ENCODE peak calls at places on chromosomes 4 and X, in seven cellular contexts. Z is HCT116; B is neural crest cell; U is activated CD4-positive, alpha-beta T cell treated with anti-CD3 and anti-CD28 coated beads, Interleukin-2, amount 10 ng/mL, durations not matched to agents 7 days and 5 days; L is substantia nigra; J is activated gamma-delta T cell; O is activated T-helper 1 cell treated with anti-CD3 and anti-CD28 coated beads, Interleukin-2, amount 50 U/mL, for 16 hours. D is an unnamed sample.

GRCh38 chr4:118758293-118758692 is 73.1 kb downstream of the METTL14 start:
- DNase-seq in J (no peak), Z (no peak), L (no peak), O (no peak), B (no peak), U (no peak), D (no peak)

GRCh38 chr4:138003248-138003647 is 238.9 kb downstream of the SLC7A11 start:
- DNase-seq in B (no peak), J (no peak), Z (no peak), O (no peak), U (no peak), L (no peak), D (no peak)

GRCh38 chr4:127988638-127989037 is 23.4 kb downstream of the ABHD18 start:
- DNase-seq in L (no peak), Z (no peak), B (no peak), J (no peak), O (no peak), U (no peak), D (no peak)

GRCh38 chr4:189785257-189785656 is 155.4 kb upstream of the FRG1 start:
- DNase-seq in O (no peak), B (no peak), U (no peak), J (no peak), L (no peak), Z (no peak), D (no peak)

GRCh38 chrX:104641176-104641575 is 75.2 kb downstream of the IL1RAPL2 start:
- DNase-seq in J (no peak), L (no peak), B (no peak), O (no peak), U (no peak), Z (no peak), D (no peak)

GRCh38 chrX:10045327-10046000 is 78.3 kb downstream of the CLDN34 start:
- DNase-seq in U (no peak), J (no peak), L (no peak), O (no peak), Z (no peak), B (no peak), D (no peak)

GRCh38 chr4:23972202-23972601 is 82.4 kb upstream of the PPARGC1A start:
- DNase-seq in B (no peak), L (no peak), J (no peak), Z (no peak), U (no peak), O (no peak), D (no peak)

GRCh38 chr4:26220704-26221103 is 100.1 kb upstream of the RBPJ start:
- DNase-seq in L (no peak), B (no peak), J (no peak), O (no peak), Z (no peak), U (no peak), D (no peak)

GRCh38 chr4:25926473-25926872 is 12.5 kb downstream of the SMIM20 start:
- DNase-seq in Z (no peak), J (no peak), U (no peak), B (no peak), O (no peak), L (no peak), D (no peak)

GRCh38 chr4:72107456-72107855 is 75.7 kb downstream of the NPFFR2 start:
- DNase-seq in L (no peak), B (no peak), Z (no peak), J (no peak), U (no peak), O (no peak), D (no peak)

GRCh38 chr4:2725380-2725779 is 30.8 kb downstream of the TNIP2 start:
- DNase-seq in U (no peak), L (no peak), Z (no peak), J (no peak), O (no peak), B (no peak), D (no peak)

GRCh38 chrX:109624641-109625311 is at the start of gene KCNE5:
- DNase-seq in B (peak; percentile 67), U (no peak), Z (no peak), J (peak; percentile 5), L (no peak), O (no peak), D (no peak)

GRCh38 chr4:132386130-132386529 is 763.0 kb upstream of the PCDH10 start:
- DNase-seq in B (no peak), L (no peak), O (no peak), Z (no peak), J (no peak), U (no peak), D (no peak)

GRCh38 chrX:11890843-11891514 is 132.9 kb downstream of the MSL3 start:
- DNase-seq in J (peak; percentile 3), L (no peak), Z (no peak), O (no peak), U (no peak), B (no peak), D (no peak)

GRCh38 chr4:56460085-56460484 is 7.3 kb upstream of the SRP72 start:
- DNase-seq in Z (no peak), B (no peak), O (no peak), L (no peak), U (no peak), J (no peak), D (no peak)

GRCh38 chr4:88003261-88003660 is 4.2 kb upstream of the PKD2 start:
- DNase-seq in J (no peak), L (no peak), O (no peak), Z (no peak), U (no peak), B (no peak), D (no peak)

GRCh38 chr4:80184053-80184790 is 13.1 kb upstream of the PRDM8 start:
- DNase-seq in J (peak; percentile 77), L (peak; percentile 7), Z (peak; percentile 48), B (peak; percentile 84), O (peak; percentile 90), U (peak; percentile 91), D (peak; percentile 87)

GRCh38 chr4:147755567-147756295 is 23.8 kb downstream of the ARHGAP10 start:
- DNase-seq in L (no peak), O (no peak), B (no peak), J (no peak), Z (no peak), U (no peak), D (no peak)

GRCh38 chr4:99811850-99812249 is 4.8 kb upstream of the DAPP1 start:
- DNase-seq in U (peak; percentile 76), O (no peak), B (no peak), Z (peak; percentile 33), L (no peak), J (no peak), D (no peak)

GRCh38 chrX:10450229-10450958 is 170.0 kb downstream of the MID1 start:
- DNase-seq in J (no peak), O (no peak), Z (no peak), U (no peak), B (no peak), L (no peak), D (no peak)

GRCh38 chrX:118272237-118272636 is 73.7 kb upstream of the WDR44 start:
- DNase-seq in J (no peak), B (no peak), O (no peak), L (no peak), U (no peak), Z (no peak), D (no peak)

GRCh38 chrX:150007356-150007755 is 69.1 kb upstream of the EOLA2 start:
- DNase-seq in U (no peak), J (no peak), L (no peak), B (no peak), Z (no peak), O (no peak), D (no peak)

GRCh38 chr4:54998991-54999390 is 126.4 kb downstream of the KDR start:
- DNase-seq in L (no peak), J (no peak), Z (no peak), O (no peak), B (no peak), U (no peak), D (no peak)

GRCh38 chr4:7161721-7162214 is 30.6 kb upstream of the SORCS2 start:
- DNase-seq in Z (no peak), B (no peak), U (no peak), O (no peak), J (no peak), L (no peak), D (no peak)

GRCh38 chr4:144709793-144710525 is 64.0 kb downstream of the HHIP start:
- DNase-seq in L (no peak), B (no peak), Z (peak; percentile 81), J (no peak), U (no peak), O (no peak), D (peak; percentile 54)

GRCh38 chrX:108270739-108271396 is 167.4 kb downstream of the COL4A6 start:
- DNase-seq in Z (no peak), U (no peak), O (no peak), J (no peak), L (no peak), B (no peak), D (no peak)

GRCh38 chr4:37982736-37983135 is 22.5 kb downstream of the PTTG2 start:
- DNase-seq in U (no peak), J (no peak), O (no peak), Z (no peak), B (no peak), L (no peak), D (no peak)

GRCh38 chr4:95066011-95066410 is 308.3 kb downstream of the BMPR1B start:
- DNase-seq in U (no peak), B (no peak), O (no peak), L (no peak), J (no peak), Z (no peak), D (no peak)

GRCh38 chrX:150363561-150364346 is 637 bp downstream of the MAMLD1 start:
- DNase-seq in U (no peak), J (no peak), B (peak; percentile 5), Z (no peak), L (no peak), O (no peak), D (peak; percentile 5)

GRCh38 chr4:9409793-9410192 is 34.4 kb upstream of the DEFB131A start:
- DNase-seq in O (no peak), J (no peak), U (no peak), B (no peak), L (no peak), Z (no peak), D (no peak)

GRCh38 chrX:119155416-119156035 is 27.9 kb upstream of the KIAA1210 start:
- DNase-seq in B (no peak), U (no peak), Z (no peak), J (no peak), L (no peak), O (no peak), D (peak; percentile 6)

GRCh38 chr4:130747842-130748241 is 1651.9 kb downstream of the C4orf33 start:
- DNase-seq in J (no peak), B (no peak), U (no peak), O (no peak), L (no peak), Z (peak; percentile 1), D (peak; percentile 5)

GRCh38 chrX:13254076-13254785 is 65.6 kb downstream of the ATXN3L start:
- DNase-seq in O (no peak), J (no peak), L (no peak), B (no peak), Z (no peak), U (no peak), D (no peak)

GRCh38 chrX:76183289-76184057 is 10.6 kb downstream of the PBDC1 start:
- DNase-seq in O (no peak), J (no peak), Z (no peak), U (no peak), L (no peak), B (no peak), D (no peak)

GRCh38 chrX:74349387-74349786 is 45.4 kb downstream of the ZCCHC13 start:
- DNase-seq in B (no peak), Z (peak; percentile 6), O (no peak), L (no peak), J (no peak), U (no peak), D (peak; percentile 4)

GRCh38 chr4:179437962-179438361 is 1995.7 kb upstream of the AGA start:
- DNase-seq in B (no peak), O (no peak), J (no peak), L (no peak), U (no peak), Z (no peak), D (no peak)

D was measured in LoVo.